ENCODE peak calls at places on chromosomes 2 and 18, in six cellular contexts. R is K562, B is fibroblast of lung, K is DND-41, Y is keratinocyte, F is neural progenitor cell. U is an unnamed sample.

GRCh38 chr2:90221300-90221651 is 1529.8 kb downstream of the RPIA start:
- DNase-seq in R (no peak), B (no peak), K (no peak), Y (no peak), F (no peak), U (no peak)

GRCh38 chr18:7598167-7599062 is 31.3 kb downstream of the PTPRM start:
- DNase-seq in R (no peak), B (peak; percentile 58), K (no peak), Y (no peak), F (no peak), U (no peak)

GRCh38 chr2:237414056-237414661 is at the start of gene COL6A3:
- DNase-seq in R (no peak), B (peak; percentile 98), K (no peak), Y (no peak), F (no peak), U (peak; percentile 82)

GRCh38 chr2:105792561-105792960 is 47.8 kb downstream of the NCK2 start:
- DNase-seq in R (no peak), B (no peak), K (no peak), Y (no peak), F (no peak), U (no peak)

GRCh38 chr2:36965751-36966369 is 476 bp downstream of the STRN start:
- DNase-seq in R (peak; percentile 61), B (no peak), K (peak; percentile 56), Y (no peak), F (peak; percentile 88), U (peak; percentile 73)

GRCh38 chr2:169294001-169294675 is 68.2 kb downstream of the LRP2 start:
- DNase-seq in R (no peak), B (no peak), K (no peak), Y (no peak), F (no peak), U (no peak)

GRCh38 chr2:182020319-182021055 is 34.8 kb downstream of the PPP1R1C start:
- DNase-seq in R (no peak), B (peak; percentile 55), K (no peak), Y (no peak), F (no peak), U (no peak)

GRCh38 chr18:12029786-12030571 is 48.7 kb downstream of the IMPA2 start:
- DNase-seq in R (no peak), B (no peak), K (no peak), Y (no peak), F (no peak), U (no peak)

GRCh38 chr2:196362973-196363549 is 191.7 kb upstream of the STK17B start:
- DNase-seq in R (no peak), B (no peak), K (no peak), Y (no peak), F (no peak), U (no peak)

GRCh38 chr2:70627499-70627898 is 73.9 kb upstream of the TGFA start:
- DNase-seq in R (peak; percentile 49), B (peak; percentile 42), K (no peak), Y (no peak), F (no peak), U (peak; percentile 59)

GRCh38 chr2:205612661-205613060 is 69.6 kb upstream of the NRP2 start:
- DNase-seq in R (peak; percentile 57), B (no peak), K (peak; percentile 5), Y (no peak), F (no peak), U (no peak)

GRCh38 chr2:234290196-234290595 is 206.7 kb downstream of the ARL4C start:
- DNase-seq in R (no peak), B (no peak), K (no peak), Y (no peak), F (no peak), U (no peak)

GRCh38 chr2:239234151-239234825 is 166.5 kb downstream of the HDAC4 start:
- DNase-seq in R (no peak), B (no peak), K (no peak), Y (no peak), F (no peak), U (no peak)

GRCh38 chr2:236916181-236916580 is 169.5 kb upstream of the COPS8 start:
- DNase-seq in R (no peak), B (no peak), K (no peak), Y (no peak), F (no peak), U (no peak)

GRCh38 chr2:106108351-106108750 is 85.8 kb downstream of the UXS1 start:
- DNase-seq in R (no peak), B (peak; percentile 54), K (no peak), Y (no peak), F (peak; percentile 10), U (peak; percentile 41)

GRCh38 chr18:79857082-79857661 is 59.4 kb downstream of the KCNG2 start:
- DNase-seq in R (no peak), B (peak; percentile 60), K (no peak), Y (no peak), F (no peak), U (no peak)

GRCh38 chr18:36419913-36420531 is 122.5 kb downstream of the FHOD3 start:
- DNase-seq in R (peak; percentile 25), B (no peak), K (peak; percentile 8), Y (peak; percentile 40), F (no peak), U (peak; percentile 28)

GRCh38 chr2:28135324-28135723 is 244.8 kb downstream of the BABAM2 start:
- DNase-seq in R (no peak), B (no peak), K (no peak), Y (no peak), F (no peak), U (no peak)

GRCh38 chr18:68219867-68220266 is 495.0 kb downstream of the TMX3 start:
- DNase-seq in R (no peak), B (no peak), K (no peak), Y (no peak), F (no peak), U (no peak)

GRCh38 chr2:237574894-237575868 is 8.8 kb downstream of the PRLH start:
- DNase-seq in R (no peak), B (no peak), K (no peak), Y (peak; percentile 52), F (no peak), U (peak; percentile 47)

GRCh38 chr2:119338826-119339561 is 27.6 kb downstream of the C2orf76 start:
- DNase-seq in R (peak; percentile 83), B (no peak), K (peak; percentile 81), Y (no peak), F (no peak), U (no peak)

GRCh38 chr18:59672125-59672769 is 25.0 kb downstream of the CCBE1 start:
- DNase-seq in R (no peak), B (peak; percentile 83), K (peak; percentile 17), Y (no peak), F (no peak), U (no peak)

GRCh38 chr2:71672640-71673401 is 219.5 kb downstream of the DYSF start:
- DNase-seq in R (no peak), B (no peak), K (no peak), Y (no peak), F (no peak), U (no peak)

GRCh38 chr18:74905245-74905644 is 303.7 kb downstream of the PTGR3 start:
- DNase-seq in R (no peak), B (no peak), K (no peak), Y (no peak), F (no peak), U (no peak)

GRCh38 chr2:64945973-64946736 is 43.0 kb upstream of the SLC1A4 start:
- DNase-seq in R (no peak), B (no peak), K (peak; percentile 88), Y (no peak), F (peak; percentile 5), U (no peak)

GRCh38 chr2:11129598-11130449 is 25.4 kb upstream of the SLC66A3 start:
- DNase-seq in R (peak; percentile 85), B (no peak), K (peak; percentile 93), Y (no peak), F (peak; percentile 93), U (peak; percentile 92)

GRCh38 chr2:97731274-97732050 is 18.1 kb downstream of the ZAP70 start:
- DNase-seq in R (no peak), B (no peak), K (no peak), Y (no peak), F (no peak), U (no peak)

GRCh38 chr18:45870419-45870818 is 44.9 kb downstream of the SIGLEC15 start:
- DNase-seq in R (no peak), B (no peak), K (no peak), Y (no peak), F (no peak), U (no peak)
- H3K36me3 ChIP-seq in R (peaks cover 44% of the 10 kb centered on the region), B (peaks cover 16% of the 10 kb centered on the region), K (peaks cover 81% of the 10 kb centered on the region), Y (peaks cover 13% of the 10 kb centered on the region), F (peaks cover 3% of the 10 kb centered on the region), U (no peaks in the 10 kb centered on the region)

GRCh38 chr2:72916743-72917137 is 579 bp upstream of the EMX1 start:
- DNase-seq in R (no peak), B (no peak), K (no peak), Y (no peak), F (peak; percentile 56), U (no peak)
- TF ChIP-seq EZH2 in R (no peak), B (peak; percentile 98), K (no peak), Y (peak; percentile 95), F (peak; percentile 16), U (peak; percentile 16)

GRCh38 chr18:62571648-62572047 is 48.8 kb downstream of the ZCCHC2 start:
- DNase-seq in R (no peak), B (no peak), K (no peak), Y (no peak), F (no peak), U (no peak)
- H3K36me3 ChIP-seq in R (peaks cover 42% of the 10 kb centered on the region), B (peaks cover 9% of the 10 kb centered on the region), K (peaks cover 54% of the 10 kb centered on the region), Y (peaks cover 20% of the 10 kb centered on the region), F (peaks cover 10% of the 10 kb centered on the region), U (no peaks in the 10 kb centered on the region)

GRCh38 chr2:165126244-165126643 is 77.6 kb downstream of the SCN3A start:
- DNase-seq in R (no peak), B (no peak), K (no peak), Y (no peak), F (no peak), U (no peak)

GRCh38 chr2:165120740-165121467 is 82.9 kb downstream of the SCN3A start:
- DNase-seq in R (no peak), B (no peak), K (no peak), Y (no peak), F (no peak), U (no peak)

DNA sequence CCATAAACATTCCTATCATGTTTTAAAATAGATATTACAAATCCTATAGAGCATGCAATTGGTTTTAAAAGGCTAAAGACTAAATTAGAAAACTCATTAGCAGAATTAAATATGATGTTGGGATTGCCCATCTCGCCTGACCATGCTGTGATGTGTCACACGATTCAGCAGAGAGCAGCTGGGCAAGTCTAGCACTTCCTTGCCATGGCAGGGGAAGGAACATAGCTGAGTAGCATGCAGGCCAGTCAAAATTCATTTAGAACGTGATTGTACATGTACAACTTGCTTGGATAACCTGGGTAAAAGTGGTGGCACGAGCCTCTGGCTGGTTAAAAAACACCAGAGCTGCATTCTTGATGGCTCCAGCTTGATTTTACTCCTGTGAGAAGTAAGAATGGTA is 81.3 kb downstream of the SCN3A start:
- DNase-seq in R (no peak), B (no peak), K (no peak), Y (no peak), F (no peak), U (no peak)
- TF ChIP-seq EZH2 in R (no peak), B (no peak), K (no peak), Y (no peak), F (no peak), U (no peak)

U was measured in hepatocyte.